ENCODE peak calls at places on chromosomes 3 and 15, in five cellular contexts. G is activated CD4-positive, CD25-positive, alpha-beta regulatory T cell; W is stimulated activated CD4-positive, alpha-beta T cell treated with anti-CD3 and anti-CD28 coated beads, Interleukin-15, amount 100 ng/mL, for 1 hour; K is GM03348; I is NCI-H2029 treated with DMSO at 0.1 percent for 48 hours. B is an unnamed sample.

GRCh38 chr15:74389115-74390048 is 21.9 kb upstream of the CYP11A1 start:
- DNase-seq in W (no peak), G (no peak), K (no peak), I (no peak), B (no peak)

GRCh38 chr3:101010316-101010715 is 17.1 kb upstream of the ABI3BP start:
- DNase-seq in K (peak), G (no peak), W (no peak), I (no peak), B (peak)

GRCh38 chr3:109098245-109098644 is 19.7 kb downstream of the MORC1 start:
- DNase-seq in I (no peak), G (no peak), K (no peak), W (no peak), B (no peak)

GRCh38 chr3:57815034-57815433 is 58.9 kb downstream of the SLMAP start:
- DNase-seq in K (no peak), G (peak), W (no peak), I (no peak), B (no peak)

GRCh38 chr3:138726966-138727365 is 107.8 kb downstream of the PIK3CB start:
- DNase-seq in W (no peak), I (no peak), G (no peak), K (peak), B (no peak)

GRCh38 chr15:89177633-89178306 is 43.6 kb downstream of the RLBP1 start:
- DNase-seq in I (no peak), G (peak), W (peak), K (peak), B (peak)

GRCh38 chr3:59660852-59661624 is 611.2 kb upstream of the CFAP20DC start:
- DNase-seq in K (no peak), G (no peak), I (peak), W (no peak), B (no peak)

GRCh38 chr3:127759826-127760225 is 62.5 kb downstream of the MGLL start:
- DNase-seq in K (no peak), I (no peak), W (no peak), G (no peak), B (no peak)